ENCODE peak calls at places on chromosomes 12 and 14, in seven cellular contexts. One of them, this sample, is unnamed.

GRCh38 chr14:21039059-21039422 is 3.1 kb upstream of the RNASE7 start:
- DNase-seq in SK-N-SH: no peak
- DNase-seq in GM12878: no peak
- DNase-seq in HCT116: no peak
- DNase-seq in H1: no peak
- DNase-seq in K562: no peak
- DNase-seq in HepG2: peak; percentile 73
- DNase-seq in this sample: no peak

GRCh38 chr12:8493084-8493483 is 20.2 kb upstream of the CLEC4D start:
- DNase-seq in SK-N-SH: no peak
- DNase-seq in GM12878: peak; percentile 72
- DNase-seq in HCT116: no peak
- DNase-seq in H1: no peak
- DNase-seq in K562: no peak
- DNase-seq in HepG2: no peak
- DNase-seq in this sample: no peak

GRCh38 chr12:130858084-130858483 is 13.8 kb upstream of the RAN start:
- DNase-seq in SK-N-SH: no peak
- DNase-seq in GM12878: no peak
- DNase-seq in HCT116: no peak
- DNase-seq in H1: no peak
- DNase-seq in K562: no peak
- DNase-seq in HepG2: no peak
- DNase-seq in this sample: no peak

GRCh38 chr12:71838661-71839060 is 898 bp upstream of the TBC1D15 start:
- DNase-seq in SK-N-SH: no peak
- DNase-seq in GM12878: no peak
- DNase-seq in HCT116: no peak
- DNase-seq in H1: no peak
- DNase-seq in K562: no peak
- DNase-seq in HepG2: no peak
- DNase-seq in this sample: no peak

GRCh38 chr12:15829949-15830348 is 40.8 kb upstream of the EPS8 start:
- DNase-seq in SK-N-SH: no peak
- DNase-seq in GM12878: no peak
- DNase-seq in HCT116: no peak
- DNase-seq in H1: no peak
- DNase-seq in K562: no peak
- DNase-seq in HepG2: no peak
- DNase-seq in this sample: no peak

GRCh38 chr12:51270067-51270846 is at the start of gene SMAGP:
- DNase-seq in SK-N-SH: peak; percentile 81
- DNase-seq in GM12878: no peak
- DNase-seq in HCT116: no peak
- DNase-seq in H1: no peak
- DNase-seq in K562: peak; percentile 82
- DNase-seq in HepG2: peak; percentile 40
- DNase-seq in this sample: peak; percentile 59

GRCh38 chr14:29317423-29317822 is 550.8 kb downstream of the FOXG1 start:
- DNase-seq in SK-N-SH: no peak
- DNase-seq in GM12878: no peak
- DNase-seq in HCT116: no peak
- DNase-seq in H1: no peak
- DNase-seq in K562: no peak
- DNase-seq in HepG2: no peak
- DNase-seq in this sample: no peak

GRCh38 chr12:18394742-18395141 is 133.4 kb downstream of the PIK3C2G start:
- DNase-seq in SK-N-SH: no peak
- DNase-seq in GM12878: no peak
- DNase-seq in HCT116: no peak
- DNase-seq in H1: no peak
- DNase-seq in K562: no peak
- DNase-seq in HepG2: no peak
- DNase-seq in this sample: no peak

GRCh38 chr14:103187911-103188310 is 64.7 kb downstream of the TNFAIP2 start:
- DNase-seq in SK-N-SH: no peak
- DNase-seq in GM12878: no peak
- DNase-seq in HCT116: no peak
- DNase-seq in H1: no peak
- DNase-seq in K562: no peak
- DNase-seq in HepG2: no peak
- DNase-seq in this sample: no peak

GRCh38 chr12:50265770-50266524 is 17.4 kb downstream of the LIMA1 start:
- DNase-seq in SK-N-SH: no peak
- DNase-seq in GM12878: no peak
- DNase-seq in HCT116: no peak
- DNase-seq in H1: no peak
- DNase-seq in K562: no peak
- DNase-seq in HepG2: no peak
- DNase-seq in this sample: no peak

GRCh38 chr12:52182898-52183543 is 8.8 kb downstream of the KRT80 start:
- DNase-seq in SK-N-SH: no peak
- DNase-seq in GM12878: no peak
- DNase-seq in HCT116: no peak
- DNase-seq in H1: no peak
- DNase-seq in K562: no peak
- DNase-seq in HepG2: no peak
- DNase-seq in this sample: no peak

DNA sequence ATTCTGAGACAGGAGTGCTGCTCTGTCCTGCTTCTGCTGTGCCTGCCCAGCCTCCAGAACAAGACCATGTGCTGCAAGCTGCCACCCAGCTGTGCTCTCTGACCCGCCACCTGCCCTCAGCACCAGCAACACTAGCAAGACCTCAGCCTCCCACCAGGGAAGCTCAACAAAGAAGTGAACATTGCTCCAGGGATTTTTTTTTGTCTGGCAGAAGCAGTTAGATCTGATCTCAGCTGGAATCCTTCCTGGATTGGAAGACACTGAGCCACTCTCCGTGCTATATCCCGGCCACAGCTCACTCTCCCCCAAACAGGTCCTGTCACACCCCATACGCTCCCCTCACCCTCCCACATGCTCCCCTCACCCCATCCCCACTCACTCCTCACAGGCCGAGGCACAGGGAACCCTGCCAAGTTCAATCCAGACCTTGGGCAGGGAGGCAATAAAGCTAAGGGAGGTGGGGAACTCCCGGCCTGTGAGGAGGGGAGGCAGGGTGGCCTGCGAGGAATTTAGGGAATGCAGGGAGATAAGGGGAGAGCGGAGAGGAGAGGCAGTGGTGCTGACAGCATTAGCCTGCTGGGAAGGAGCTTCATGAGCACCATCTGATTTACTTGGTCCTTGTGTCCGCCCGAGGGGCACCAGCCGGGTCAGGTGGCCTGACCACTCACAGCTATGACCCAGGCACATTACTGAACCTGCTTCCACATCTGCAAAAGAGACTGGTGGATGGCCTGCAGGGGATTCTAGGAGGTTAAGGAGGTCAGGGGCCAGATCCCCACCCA is 29.7 kb downstream of the CCDC85C start:
- DNase-seq in SK-N-SH: peak; percentile 69
- DNase-seq in GM12878: no peak
- DNase-seq in HCT116: no peak
- DNase-seq in H1: peak; percentile 44
- DNase-seq in K562: no peak
- DNase-seq in HepG2: peak; percentile 73
- DNase-seq in this sample: peak; percentile 58
- TF ChIP-seq YY1 in SK-N-SH: no peak
- TF ChIP-seq YY1 in GM12878: no peak
- TF ChIP-seq YY1 in HCT116: no peak
- TF ChIP-seq YY1 in H1: no peak
- TF ChIP-seq YY1 in K562: no peak
- TF ChIP-seq YY1 in HepG2: no peak
- TF ChIP-seq YY1 in this sample: no peak

GRCh38 chr12:101859664-101860607 is 17.4 kb upstream of the DRAM1 start:
- DNase-seq in SK-N-SH: no peak
- DNase-seq in GM12878: no peak
- DNase-seq in HCT116: no peak
- DNase-seq in H1: no peak
- DNase-seq in K562: no peak
- DNase-seq in HepG2: no peak
- DNase-seq in this sample: no peak
- TF ChIP-seq YY1 in SK-N-SH: no peak
- TF ChIP-seq YY1 in GM12878: no peak
- TF ChIP-seq YY1 in HCT116: no peak
- TF ChIP-seq YY1 in H1: no peak
- TF ChIP-seq YY1 in K562: no peak
- TF ChIP-seq YY1 in HepG2: no peak
- TF ChIP-seq YY1 in this sample: no peak

GRCh38 chr12:11795192-11795909 is 145.9 kb downstream of the ETV6 start:
- DNase-seq in SK-N-SH: no peak
- DNase-seq in GM12878: no peak
- DNase-seq in HCT116: peak; percentile 18
- DNase-seq in H1: no peak
- DNase-seq in K562: no peak
- DNase-seq in HepG2: no peak
- DNase-seq in this sample: no peak

GRCh38 chr12:11794751-11795150 is 145.3 kb downstream of the ETV6 start:
- DNase-seq in SK-N-SH: no peak
- DNase-seq in GM12878: no peak
- DNase-seq in HCT116: no peak
- DNase-seq in H1: no peak
- DNase-seq in K562: no peak
- DNase-seq in HepG2: no peak
- DNase-seq in this sample: no peak

GRCh38 chr12:11797317-11797913 is 147.9 kb downstream of the ETV6 start:
- DNase-seq in SK-N-SH: no peak
- DNase-seq in GM12878: no peak
- DNase-seq in HCT116: no peak
- DNase-seq in H1: no peak
- DNase-seq in K562: no peak
- DNase-seq in HepG2: peak; percentile 28
- DNase-seq in this sample: no peak

GRCh38 chr12:11794311-11794710 is 144.8 kb downstream of the ETV6 start:
- DNase-seq in SK-N-SH: no peak
- DNase-seq in GM12878: no peak
- DNase-seq in HCT116: no peak
- DNase-seq in H1: no peak
- DNase-seq in K562: no peak
- DNase-seq in HepG2: no peak
- DNase-seq in this sample: no peak

DNA sequence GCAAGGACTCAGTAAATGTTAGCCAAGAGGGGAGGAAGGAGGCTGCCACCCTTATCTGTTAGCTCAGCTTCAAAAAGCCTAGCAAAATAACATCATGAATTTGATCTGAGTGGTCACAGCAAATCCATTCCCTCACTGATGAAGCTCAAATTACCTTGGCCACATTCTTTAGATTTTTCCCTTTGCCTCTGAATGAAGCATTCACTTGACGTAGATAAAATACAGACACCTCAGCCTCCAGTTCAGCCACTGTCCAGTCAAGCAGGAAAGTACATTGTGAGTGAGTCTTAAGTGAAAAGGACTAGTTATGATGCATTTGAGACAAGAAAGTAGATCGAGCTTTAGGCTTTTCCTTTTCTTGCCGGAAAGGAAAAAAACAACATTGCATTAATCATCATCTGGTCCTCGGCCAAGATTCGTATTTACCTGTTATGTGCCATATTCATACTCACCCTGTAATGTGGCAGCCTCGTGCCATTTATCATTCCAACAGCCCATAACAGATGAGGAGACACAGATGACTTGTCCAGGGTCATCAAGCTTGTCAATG is 146.5 kb downstream of the ETV6 start:
- DNase-seq in SK-N-SH: no peak
- DNase-seq in GM12878: no peak
- DNase-seq in HCT116: peak; percentile 64
- DNase-seq in H1: no peak
- DNase-seq in K562: no peak
- DNase-seq in HepG2: peak; percentile 70
- DNase-seq in this sample: peak; percentile 33
- TF ChIP-seq YY1 in SK-N-SH: no peak
- TF ChIP-seq YY1 in GM12878: no peak
- TF ChIP-seq YY1 in HCT116: no peak
- TF ChIP-seq YY1 in H1: no peak
- TF ChIP-seq YY1 in K562: no peak
- TF ChIP-seq YY1 in HepG2: no peak
- TF ChIP-seq YY1 in this sample: no peak

DNA sequence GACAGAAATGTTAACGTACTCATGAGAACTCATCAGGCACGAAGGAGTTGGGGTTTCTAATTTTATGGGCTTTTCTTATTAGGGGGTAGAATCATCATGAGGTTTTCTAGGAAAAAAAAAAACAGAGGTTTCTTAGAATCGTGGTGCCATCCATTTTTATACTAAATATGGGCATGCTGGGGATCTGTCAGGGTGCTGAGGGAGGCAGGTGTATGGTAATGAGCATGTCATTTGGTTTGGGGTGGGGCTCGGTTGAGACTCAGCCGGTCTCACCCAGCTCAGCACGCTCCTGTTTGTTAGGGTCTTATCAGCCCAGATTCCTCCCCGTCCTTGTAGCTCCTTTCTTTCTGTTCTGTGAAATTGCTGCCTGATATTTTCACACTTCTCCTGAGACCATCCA is 98.2 kb downstream of the DICER1 start:
- DNase-seq in SK-N-SH: no peak
- DNase-seq in GM12878: no peak
- DNase-seq in HCT116: no peak
- DNase-seq in H1: no peak
- DNase-seq in K562: no peak
- DNase-seq in HepG2: no peak
- DNase-seq in this sample: no peak
- TF ChIP-seq YY1 in SK-N-SH: no peak
- TF ChIP-seq YY1 in GM12878: no peak
- TF ChIP-seq YY1 in HCT116: no peak
- TF ChIP-seq YY1 in H1: no peak
- TF ChIP-seq YY1 in K562: no peak
- TF ChIP-seq YY1 in HepG2: no peak
- TF ChIP-seq YY1 in this sample: no peak

DNA sequence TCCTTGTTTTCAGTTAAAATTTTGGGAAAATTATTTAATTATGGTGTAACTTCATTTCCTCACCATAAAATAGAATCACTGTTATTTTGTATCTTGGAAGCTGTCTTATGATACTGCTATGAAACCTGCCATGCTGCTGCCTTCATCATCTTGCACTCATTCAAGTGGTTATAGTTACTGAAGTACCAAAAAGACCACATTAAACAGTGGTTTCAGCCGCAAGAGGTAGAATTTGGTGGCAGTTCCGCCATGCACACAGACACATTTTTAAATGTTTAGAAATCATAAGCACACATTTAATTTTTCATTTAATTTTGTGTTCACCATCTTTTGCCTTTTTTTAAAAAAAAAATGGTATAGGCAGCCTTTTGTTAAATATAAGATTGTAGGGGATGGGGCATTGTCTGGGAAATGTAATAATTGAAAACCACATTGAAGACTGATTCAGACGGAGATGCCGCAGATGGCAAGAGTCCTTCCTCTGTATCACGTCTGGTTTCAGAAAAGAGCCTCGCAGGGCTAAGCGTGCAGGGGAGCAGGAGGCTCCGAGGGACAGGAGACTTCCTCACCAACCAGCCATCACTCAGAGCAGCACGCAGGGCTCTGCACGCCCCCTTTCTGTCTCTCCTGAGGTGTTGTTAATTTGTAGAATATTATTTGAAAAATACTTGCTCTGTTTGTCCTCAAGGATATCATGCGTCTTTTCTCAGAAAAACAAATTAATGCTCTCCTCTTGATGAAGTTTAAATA is 115.2 kb upstream of the PELI2 start:
- DNase-seq in SK-N-SH: no peak
- DNase-seq in GM12878: peak; percentile 19
- DNase-seq in HCT116: no peak
- DNase-seq in H1: no peak
- DNase-seq in K562: no peak
- DNase-seq in HepG2: no peak
- DNase-seq in this sample: no peak
- TF ChIP-seq YY1 in SK-N-SH: no peak
- TF ChIP-seq YY1 in GM12878: no peak
- TF ChIP-seq YY1 in HCT116: no peak
- TF ChIP-seq YY1 in H1: no peak
- TF ChIP-seq YY1 in K562: no peak
- TF ChIP-seq YY1 in HepG2: no peak
- TF ChIP-seq YY1 in this sample: no peak

GRCh38 chr12:96404683-96405082 is 4.4 kb upstream of the CDK17 start:
- DNase-seq in SK-N-SH: no peak
- DNase-seq in GM12878: no peak
- DNase-seq in HCT116: no peak
- DNase-seq in H1: no peak
- DNase-seq in K562: no peak
- DNase-seq in HepG2: no peak
- DNase-seq in this sample: no peak
- TF ChIP-seq YY1 in SK-N-SH: no peak
- TF ChIP-seq YY1 in GM12878: no peak
- TF ChIP-seq YY1 in HCT116: no peak
- TF ChIP-seq YY1 in H1: no peak
- TF ChIP-seq YY1 in K562: no peak
- TF ChIP-seq YY1 in HepG2: no peak
- TF ChIP-seq YY1 in this sample: no peak